ENCODE peak calls at places on chromosome 17, in four cellular contexts. Y is K562, N is NB4, Q is HepG2. W is an unnamed sample.

GRCh38 chr17:8465381-8466158 is 29.9 kb downstream of the NDEL1 start:
- DNase-seq in N (no peak), Q (no peak), Y (no peak), W (no peak)

GRCh38 chr17:59702304-59702703 is 4.9 kb downstream of the PTRH2 start:
- DNase-seq in Y (peak; percentile 58), N (no peak), Q (no peak), W (no peak)

GRCh38 chr17:47604268-47604927 is 45.3 kb upstream of the KPNB1 start:
- DNase-seq in Q (no peak), Y (no peak), N (no peak), W (no peak)

GRCh38 chr17:4394208-4395110 is 28.0 kb upstream of the UBE2G1 start:
- DNase-seq in Y (no peak), Q (no peak), N (no peak), W (no peak)

GRCh38 chr17:28154242-28154641 is 111.8 kb downstream of the NLK start:
- DNase-seq in Q (no peak), Y (no peak), N (no peak), W (peak; percentile 19)

GRCh38 chr17:17729620-17730249 is 48.5 kb downstream of the RAI1 start:
- DNase-seq in N (peak; percentile 41), Y (peak; percentile 45), Q (peak; percentile 30), W (peak; percentile 48)

GRCh38 chr17:39450051-39450450 is 1.0 kb downstream of the MED1 start:
- DNase-seq in Y (no peak), Q (peak; percentile 60), N (no peak), W (no peak)

GRCh38 chr17:59626756-59627155 is 7.1 kb downstream of the CLTC start:
- DNase-seq in N (no peak), Q (no peak), Y (no peak), W (no peak)

GRCh38 chr17:58265902-58266875 is 14.5 kb downstream of the MPO start:
- DNase-seq in N (peak; percentile 75), Y (no peak), Q (no peak), W (no peak)

GRCh38 chr17:66915204-66915611 is 49.3 kb upstream of the CACNG4 start:
- DNase-seq in Q (peak; percentile 21), N (peak; percentile 24), Y (no peak), W (peak; percentile 64)

GRCh38 chr17:9242983-9243382 is 221.7 kb downstream of the NTN1 start:
- DNase-seq in Y (no peak), Q (no peak), N (no peak), W (no peak)

GRCh38 chr17:66379539-66379938 is 77.1 kb downstream of the PRKCA start:
- DNase-seq in N (no peak), Q (no peak), Y (no peak), W (no peak)

GRCh38 chr17:4785311-4786110 is 653 bp downstream of the VMO1 start:
- DNase-seq in Q (no peak), Y (no peak), N (no peak), W (no peak)

GRCh38 chr17:61255609-61256008 is 144.0 kb upstream of the TBX2 start:
- DNase-seq in Q (no peak), Y (no peak), N (no peak), W (no peak)

GRCh38 chr17:83195330-83196087 is 116.1 kb downstream of the METRNL start:
- DNase-seq in N (peak; percentile 14), Q (no peak), Y (peak; percentile 41), W (no peak)

GRCh38 chr17:66966529-66967418 is 2.3 kb downstream of the CACNG4 start:
- DNase-seq in Q (no peak), Y (no peak), N (no peak), W (no peak)

GRCh38 chr17:51951737-51952136 is 206.8 kb downstream of the CA10 start:
- DNase-seq in Y (no peak), Q (no peak), N (no peak), W (no peak)

GRCh38 chr17:63774141-63774981 is at the start of gene DDX42:
- DNase-seq in Y (peak; percentile 82), N (no peak), Q (peak; percentile 64), W (peak; percentile 77)
- TF ChIP-seq MYC in Y (no peak), N (no peak), Q (no peak), W (no peak)

DNA sequence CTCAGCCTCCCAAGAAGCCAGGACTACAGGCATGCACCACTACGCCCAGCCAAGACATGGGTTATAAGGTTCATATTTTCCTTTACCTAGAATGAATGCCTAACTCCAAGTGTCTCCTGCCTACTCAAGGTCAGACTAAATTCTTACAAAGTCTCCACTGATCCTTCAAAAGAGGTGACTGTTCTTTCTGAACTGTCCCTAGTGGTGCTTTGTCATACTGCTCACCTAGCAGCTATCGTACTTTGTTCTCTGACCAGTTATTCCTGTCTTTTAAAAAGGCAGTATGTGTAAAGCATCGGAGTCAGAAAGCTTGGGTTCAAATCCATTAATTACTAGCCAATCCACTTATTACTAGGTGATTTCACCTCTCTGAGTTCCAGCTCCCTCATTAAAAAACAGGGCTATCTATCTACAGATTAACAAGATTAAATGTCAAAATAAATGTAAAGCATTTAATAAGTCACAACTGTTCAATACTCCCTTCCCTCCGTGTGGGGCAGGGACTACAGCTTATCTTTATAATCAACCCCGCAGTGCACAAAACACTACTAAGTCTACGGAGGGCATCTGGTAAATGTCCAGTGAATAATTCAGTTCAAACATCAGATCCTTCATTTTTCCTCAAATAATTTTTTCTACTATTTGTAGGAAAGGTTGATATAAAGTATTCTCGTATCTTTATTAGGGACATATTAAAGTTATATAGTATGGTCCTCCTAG is 20.0 kb upstream of the ITGA2B start:
- DNase-seq in N (no peak), Y (no peak), Q (no peak), W (no peak)
- TF ChIP-seq CTCF in N (no peak), Y (peak; percentile 17), Q (no peak), W (no peak)

DNA sequence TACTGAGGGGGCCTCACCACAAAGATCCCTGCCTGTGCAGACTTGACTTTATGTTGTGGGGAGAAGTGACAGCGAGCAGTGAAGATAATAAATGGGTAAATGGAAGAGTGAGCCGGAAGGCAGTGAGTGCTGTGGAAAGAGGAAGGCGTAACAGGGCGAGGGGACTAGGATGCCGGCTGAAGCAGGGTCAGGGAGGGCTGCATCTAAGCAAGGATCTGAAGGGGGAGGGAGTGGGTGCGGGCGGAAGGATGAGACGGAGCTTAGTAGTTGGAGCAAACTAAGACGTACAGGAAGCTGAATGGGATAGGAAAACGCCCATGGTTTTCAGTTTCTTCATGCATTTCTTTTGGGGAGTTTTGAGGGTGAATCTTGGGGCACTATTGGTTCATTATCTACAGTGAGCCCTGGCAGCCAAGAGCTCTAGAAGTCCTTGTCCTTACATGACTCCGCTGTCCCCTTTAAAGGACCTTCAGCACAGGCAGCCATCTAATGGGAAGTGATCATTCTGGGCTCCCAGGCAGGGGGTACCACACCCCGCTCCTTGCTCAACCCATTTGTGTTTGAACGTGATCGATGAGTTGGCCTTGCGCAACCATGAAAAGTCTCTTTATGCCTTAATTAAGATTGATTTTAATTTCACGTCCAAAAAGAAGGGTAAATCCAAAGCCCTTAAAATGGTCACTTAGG is 10.4 kb upstream of the NAT9 start:
- DNase-seq in Y (no peak), N (no peak), Q (no peak), W (no peak)
- TF ChIP-seq MYC in Y (no peak), N (no peak), Q (no peak), W (no peak)

DNA sequence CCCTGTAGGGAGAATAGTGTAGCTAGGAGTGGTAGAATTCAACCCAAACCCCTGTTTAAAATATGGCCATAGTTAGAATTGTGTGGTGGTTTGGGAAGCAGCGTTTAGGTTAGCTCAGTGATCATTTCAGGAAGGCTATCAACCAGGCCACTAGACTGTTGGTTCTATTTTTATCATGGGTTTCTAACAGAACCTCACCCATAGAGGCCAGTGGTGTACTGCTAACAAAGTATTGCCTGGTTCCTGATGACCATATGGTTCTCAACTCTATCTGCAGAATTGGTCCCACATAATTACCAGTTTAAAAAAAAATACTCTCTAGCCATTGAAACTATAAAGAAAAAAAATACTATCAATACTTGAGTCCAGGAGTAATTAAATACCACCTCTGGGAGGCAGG is 70.5 kb upstream of the RASL10B start:
- DNase-seq in N (no peak), Q (no peak), Y (no peak), W (no peak)
- TF ChIP-seq CTCF in N (no peak), Q (no peak), Y (no peak), W (no peak)

GRCh38 chr17:42531455-42532354 is 4.3 kb upstream of the NAGLU start:
- DNase-seq in Y (peak; percentile 56), N (peak; percentile 80), Q (peak; percentile 70), W (no peak)
- TF ChIP-seq MYC in Y (no peak), N (no peak), Q (peak; percentile 64), W (no peak)